ENCODE peak calls at places on chromosomes 12 and 14, in ten cellular contexts. O, V, D, G, J, P, Y, T, M and U are unnamed samples.

GRCh38 chr12:52231305-52232232 is 1.5 kb upstream of the KRT7 start:
- DNase-seq in O (no peak), V (no peak), D (no peak), G (peak), J (no peak), P (no peak), Y (no peak), T (no peak), M (no peak), U (no peak)

GRCh38 chr12:89370850-89371249 is 18.5 kb upstream of the DUSP6 start:
- DNase-seq in O (no peak), V (peak), D (no peak), G (no peak), J (no peak), P (no peak), Y (no peak), T (no peak), M (peak), U (no peak)

GRCh38 chr12:44626883-44627282 is 249.2 kb downstream of the NELL2 start:
- DNase-seq in O (no peak), V (no peak), D (no peak), G (no peak), J (no peak), P (no peak), Y (no peak), T (no peak), M (no peak), U (no peak)

GRCh38 chr14:91230363-91231035 is 14.0 kb downstream of the GPR68 start:
- DNase-seq in O (no peak), V (no peak), D (no peak), G (no peak), J (no peak), P (no peak), Y (no peak), T (no peak), M (no peak), U (no peak)

GRCh38 chr12:49902399-49903350 is 1.0 kb downstream of the FAIM2 start:
- DNase-seq in O (no peak), V (no peak), D (no peak), G (no peak), J (peak), P (no peak), Y (no peak), T (peak), M (no peak), U (no peak)

GRCh38 chr12:13982010-13982409 is 608 bp upstream of the GRIN2B start:
- DNase-seq in O (no peak), V (no peak), D (no peak), G (no peak), J (no peak), P (no peak), Y (no peak), T (no peak), M (no peak), U (no peak)

GRCh38 chr12:2555487-2556082 is 239.2 kb upstream of the FKBP4 start:
- DNase-seq in O (no peak), V (no peak), D (no peak), G (no peak), J (no peak), P (no peak), Y (no peak), T (no peak), M (no peak), U (no peak)

GRCh38 chr12:57047981-57048380 is 1.9 kb downstream of the MYO1A start:
- DNase-seq in O (no peak), V (peak), D (no peak), G (no peak), J (no peak), P (no peak), Y (no peak), T (no peak), M (no peak), U (no peak)

GRCh38 chr12:126952106-126953007 is 1314.6 kb upstream of the TMEM132C start:
- DNase-seq in O (no peak), V (no peak), D (no peak), G (no peak), J (no peak), P (no peak), Y (no peak), T (no peak), M (no peak), U (no peak)

GRCh38 chr14:60323199-60323891 is 74.3 kb downstream of the PPM1A start:
- DNase-seq in O (no peak), V (no peak), D (no peak), G (no peak), J (no peak), P (no peak), Y (no peak), T (no peak), M (no peak), U (no peak)

GRCh38 chr14:70885343-70886014 is 21.8 kb upstream of the PCNX1 start:
- DNase-seq in O (no peak), V (no peak), D (no peak), G (no peak), J (no peak), P (no peak), Y (no peak), T (no peak), M (no peak), U (no peak)

GRCh38 chr12:64610092-64610659 is at the start of gene RASSF3:
- DNase-seq in O (peak), V (peak), D (peak), G (peak), J (no peak), P (peak), Y (peak), T (peak), M (peak), U (peak)

GRCh38 chr14:53890611-53891091 is 66.0 kb downstream of the BMP4 start:
- DNase-seq in O (no peak), V (no peak), D (no peak), G (no peak), J (no peak), P (no peak), Y (no peak), T (no peak), M (no peak), U (no peak)

GRCh38 chr12:602700-603068 is 60.6 kb downstream of the NINJ2 start:
- DNase-seq in O (no peak), V (no peak), D (no peak), G (no peak), J (no peak), P (no peak), Y (no peak), T (peak), M (no peak), U (no peak)

GRCh38 chr12:613996-614726 is 49.1 kb downstream of the NINJ2 start:
- DNase-seq in O (no peak), V (no peak), D (no peak), G (no peak), J (peak), P (peak), Y (no peak), T (no peak), M (peak), U (no peak)

GRCh38 chr12:6372403-6373003 is 2.9 kb downstream of the SCNN1A start:
- DNase-seq in O (no peak), V (peak), D (no peak), G (no peak), J (no peak), P (no peak), Y (no peak), T (peak), M (peak), U (no peak)